ENCODE peak calls at places on chromosome 20, in nine cellular contexts. One of them, this sample, is unnamed.

GRCh38 chr20:46323557-46323956 is 15.3 kb upstream of the CDH22 start:
- DNase-seq in AG09319: no peak
- DNase-seq in MM.1S: no peak
- DNase-seq in AG04449: no peak
- DNase-seq in heart left ventricle: peak; percentile 61
- DNase-seq in OCI-LY7: no peak
- DNase-seq in right lobe of liver: no peak
- DNase-seq in ovary: no peak
- DNase-seq in Panc1: no peak
- DNase-seq in this sample: no peak

GRCh38 chr20:47360207-47360488 is 3.6 kb upstream of the ZMYND8 start:
- DNase-seq in AG09319: no peak
- DNase-seq in MM.1S: no peak
- DNase-seq in AG04449: no peak
- DNase-seq in heart left ventricle: no peak
- DNase-seq in OCI-LY7: no peak
- DNase-seq in right lobe of liver: peak; percentile 46
- DNase-seq in ovary: no peak
- DNase-seq in Panc1: no peak
- DNase-seq in this sample: no peak

GRCh38 chr20:31500527-31500926 is 13.7 kb upstream of the HM13 start:
- DNase-seq in AG09319: no peak
- DNase-seq in MM.1S: no peak
- DNase-seq in AG04449: no peak
- DNase-seq in heart left ventricle: no peak
- DNase-seq in OCI-LY7: no peak
- DNase-seq in right lobe of liver: no peak
- DNase-seq in ovary: no peak
- DNase-seq in Panc1: no peak
- DNase-seq in this sample: no peak

GRCh38 chr20:11849270-11849920 is 68.3 kb upstream of the BTBD3 start:
- DNase-seq in AG09319: no peak
- DNase-seq in MM.1S: no peak
- DNase-seq in AG04449: no peak
- DNase-seq in heart left ventricle: no peak
- DNase-seq in OCI-LY7: no peak
- DNase-seq in right lobe of liver: no peak
- DNase-seq in ovary: no peak
- DNase-seq in Panc1: no peak
- DNase-seq in this sample: no peak

GRCh38 chr20:32138921-32139320 is 29.4 kb downstream of the TM9SF4 start:
- DNase-seq in AG09319: no peak
- DNase-seq in MM.1S: no peak
- DNase-seq in AG04449: no peak
- DNase-seq in heart left ventricle: no peak
- DNase-seq in OCI-LY7: no peak
- DNase-seq in right lobe of liver: no peak
- DNase-seq in ovary: no peak
- DNase-seq in Panc1: no peak
- DNase-seq in this sample: no peak

GRCh38 chr20:15395457-15395856 is 1058.0 kb upstream of the FLRT3 start:
- DNase-seq in AG09319: no peak
- DNase-seq in MM.1S: no peak
- DNase-seq in AG04449: no peak
- DNase-seq in heart left ventricle: no peak
- DNase-seq in OCI-LY7: no peak
- DNase-seq in right lobe of liver: no peak
- DNase-seq in ovary: no peak
- DNase-seq in Panc1: no peak
- DNase-seq in this sample: peak; percentile 23

GRCh38 chr20:46000571-46001145 is 8.1 kb upstream of the MMP9 start:
- DNase-seq in AG09319: no peak
- DNase-seq in MM.1S: no peak
- DNase-seq in AG04449: no peak
- DNase-seq in heart left ventricle: peak; percentile 57
- DNase-seq in OCI-LY7: no peak
- DNase-seq in right lobe of liver: no peak
- DNase-seq in ovary: no peak
- DNase-seq in Panc1: no peak
- DNase-seq in this sample: no peak

GRCh38 chr20:44601801-44602204 is 19.4 kb downstream of the PKIG start:
- DNase-seq in AG09319: peak; percentile 71
- DNase-seq in MM.1S: no peak
- DNase-seq in AG04449: peak; percentile 56
- DNase-seq in heart left ventricle: peak; percentile 81
- DNase-seq in OCI-LY7: no peak
- DNase-seq in right lobe of liver: no peak
- DNase-seq in ovary: peak; percentile 81
- DNase-seq in Panc1: no peak
- DNase-seq in this sample: no peak

GRCh38 chr20:50628326-50628725 is 63.0 kb downstream of the RIPOR3 start:
- DNase-seq in AG09319: no peak
- DNase-seq in MM.1S: no peak
- DNase-seq in AG04449: no peak
- DNase-seq in heart left ventricle: no peak
- DNase-seq in OCI-LY7: peak; percentile 53
- DNase-seq in right lobe of liver: no peak
- DNase-seq in ovary: no peak
- DNase-seq in Panc1: no peak
- DNase-seq in this sample: no peak

GRCh38 chr20:18734525-18735189 is 78.9 kb upstream of the SCP2D1 start:
- DNase-seq in AG09319: no peak
- DNase-seq in MM.1S: no peak
- DNase-seq in AG04449: no peak
- DNase-seq in heart left ventricle: no peak
- DNase-seq in OCI-LY7: no peak
- DNase-seq in right lobe of liver: no peak
- DNase-seq in ovary: no peak
- DNase-seq in Panc1: no peak
- DNase-seq in this sample: no peak

GRCh38 chr20:18739785-18740184 is 73.8 kb upstream of the SCP2D1 start:
- DNase-seq in AG09319: peak; percentile 19
- DNase-seq in MM.1S: no peak
- DNase-seq in AG04449: peak; percentile 71
- DNase-seq in heart left ventricle: no peak
- DNase-seq in OCI-LY7: no peak
- DNase-seq in right lobe of liver: no peak
- DNase-seq in ovary: peak; percentile 71
- DNase-seq in Panc1: no peak
- DNase-seq in this sample: no peak

GRCh38 chr20:18738055-18738454 is 75.5 kb upstream of the SCP2D1 start:
- DNase-seq in AG09319: no peak
- DNase-seq in MM.1S: no peak
- DNase-seq in AG04449: no peak
- DNase-seq in heart left ventricle: no peak
- DNase-seq in OCI-LY7: no peak
- DNase-seq in right lobe of liver: no peak
- DNase-seq in ovary: no peak
- DNase-seq in Panc1: no peak
- DNase-seq in this sample: no peak

GRCh38 chr20:18738888-18739287 is 74.7 kb upstream of the SCP2D1 start:
- DNase-seq in AG09319: no peak
- DNase-seq in MM.1S: no peak
- DNase-seq in AG04449: no peak
- DNase-seq in heart left ventricle: no peak
- DNase-seq in OCI-LY7: no peak
- DNase-seq in right lobe of liver: no peak
- DNase-seq in ovary: no peak
- DNase-seq in Panc1: no peak
- DNase-seq in this sample: no peak

GRCh38 chr20:18737140-18737539 is 76.4 kb upstream of the SCP2D1 start:
- DNase-seq in AG09319: no peak
- DNase-seq in MM.1S: no peak
- DNase-seq in AG04449: no peak
- DNase-seq in heart left ventricle: no peak
- DNase-seq in OCI-LY7: no peak
- DNase-seq in right lobe of liver: no peak
- DNase-seq in ovary: no peak
- DNase-seq in Panc1: no peak
- DNase-seq in this sample: no peak
- TF ChIP-seq CTCF in AG09319: no peak
- TF ChIP-seq CTCF in MM.1S: no peak
- TF ChIP-seq CTCF in AG04449: no peak
- TF ChIP-seq CTCF in heart left ventricle: no peak
- TF ChIP-seq CTCF in OCI-LY7: no peak
- TF ChIP-seq CTCF in right lobe of liver: no peak
- TF ChIP-seq CTCF in ovary: no peak
- TF ChIP-seq CTCF in Panc1: no peak
- TF ChIP-seq CTCF in this sample: no peak

DNA sequence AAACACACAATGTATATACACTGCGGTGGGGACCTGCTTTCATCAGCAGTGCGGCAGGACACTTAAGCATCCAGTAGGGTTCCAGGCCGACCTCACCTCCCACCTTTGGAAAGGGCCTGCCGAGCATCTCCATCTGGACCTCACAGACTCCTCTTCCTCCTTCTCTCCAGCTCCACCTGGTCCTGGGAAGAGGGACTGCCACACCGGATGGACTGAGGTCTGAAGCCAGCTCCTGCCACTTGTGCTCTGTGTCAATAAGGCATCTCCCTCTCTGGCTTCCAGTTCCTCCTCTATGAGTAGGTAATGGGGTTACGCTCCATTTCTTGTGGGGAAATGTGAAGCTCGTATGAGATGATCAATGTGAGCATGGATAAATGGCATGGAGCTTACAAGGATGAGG is 19.1 kb upstream of the NNAT start:
- DNase-seq in AG09319: no peak
- DNase-seq in MM.1S: no peak
- DNase-seq in AG04449: no peak
- DNase-seq in heart left ventricle: no peak
- DNase-seq in OCI-LY7: no peak
- DNase-seq in right lobe of liver: no peak
- DNase-seq in ovary: no peak
- DNase-seq in Panc1: no peak
- DNase-seq in this sample: no peak
- TF ChIP-seq CTCF in AG09319: no peak
- TF ChIP-seq CTCF in MM.1S: no peak
- TF ChIP-seq CTCF in AG04449: no peak
- TF ChIP-seq CTCF in heart left ventricle: no peak
- TF ChIP-seq CTCF in OCI-LY7: no peak
- TF ChIP-seq CTCF in right lobe of liver: no peak
- TF ChIP-seq CTCF in ovary: no peak
- TF ChIP-seq CTCF in Panc1: no peak
- TF ChIP-seq CTCF in this sample: no peak

DNA sequence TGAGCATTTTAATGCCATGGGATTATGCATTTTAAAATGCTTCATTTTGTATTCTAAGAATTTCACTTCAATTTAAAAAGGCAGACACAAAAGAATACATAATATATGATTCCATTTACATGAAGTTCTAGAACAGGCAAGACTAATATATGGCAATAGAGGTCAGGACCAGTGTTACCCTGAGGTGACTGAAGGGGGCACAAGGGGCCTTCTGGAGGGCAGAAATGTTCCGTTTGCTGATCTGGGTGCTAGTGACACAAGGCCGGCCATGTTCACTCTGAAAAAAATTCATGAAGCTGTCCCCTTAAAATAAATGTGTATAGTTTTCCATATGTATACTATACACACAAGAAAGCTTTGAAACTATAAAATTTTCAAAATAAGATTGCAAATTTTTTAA is 28.5 kb downstream of the TASP1 start:
- DNase-seq in AG09319: no peak
- DNase-seq in MM.1S: no peak
- DNase-seq in AG04449: no peak
- DNase-seq in heart left ventricle: no peak
- DNase-seq in OCI-LY7: peak; percentile 9
- DNase-seq in right lobe of liver: no peak
- DNase-seq in ovary: no peak
- DNase-seq in Panc1: no peak
- DNase-seq in this sample: peak; percentile 35
- TF ChIP-seq CTCF in AG09319: no peak
- TF ChIP-seq CTCF in MM.1S: no peak
- TF ChIP-seq CTCF in AG04449: no peak
- TF ChIP-seq CTCF in heart left ventricle: no peak
- TF ChIP-seq CTCF in OCI-LY7: peak; percentile 49
- TF ChIP-seq CTCF in right lobe of liver: no peak
- TF ChIP-seq CTCF in ovary: no peak
- TF ChIP-seq CTCF in Panc1: peak; percentile 14
- TF ChIP-seq CTCF in this sample: peak; percentile 23

DNA sequence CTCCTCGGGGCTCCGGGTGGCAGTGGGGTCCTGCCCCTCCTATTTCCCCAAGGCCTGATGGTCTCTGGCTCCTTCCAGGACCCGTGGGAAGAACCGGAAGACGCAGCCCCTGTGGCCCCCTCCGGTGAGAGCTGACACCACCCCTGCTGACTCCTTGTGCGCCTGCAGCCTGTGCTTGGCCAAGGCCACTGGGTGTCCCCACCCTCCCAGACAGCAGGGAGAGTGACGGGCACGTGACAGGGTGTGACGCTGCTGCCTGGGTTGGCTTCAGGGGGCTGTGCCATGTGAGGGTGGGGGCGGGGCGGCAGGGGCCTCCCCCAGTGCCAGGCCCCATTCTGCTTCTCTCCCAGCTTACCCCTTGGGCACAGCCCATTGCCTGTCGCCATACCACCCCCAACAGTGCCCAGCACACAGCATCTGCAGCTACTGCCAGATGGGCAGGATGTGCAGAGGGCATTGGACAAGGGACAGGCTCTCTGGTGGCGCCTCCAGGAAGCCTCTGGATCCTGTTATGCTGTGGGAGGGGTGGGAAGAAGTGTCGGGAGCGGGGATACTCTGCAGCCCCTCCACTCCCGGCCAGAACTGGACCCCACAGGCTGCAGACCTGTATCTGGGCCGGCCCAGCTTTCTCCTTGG is 2.9 kb downstream of the BIRC7 start:
- DNase-seq in AG09319: no peak
- DNase-seq in MM.1S: no peak
- DNase-seq in AG04449: no peak
- DNase-seq in heart left ventricle: no peak
- DNase-seq in OCI-LY7: no peak
- DNase-seq in right lobe of liver: no peak
- DNase-seq in ovary: no peak
- DNase-seq in Panc1: no peak
- DNase-seq in this sample: no peak
- TF ChIP-seq CTCF in AG09319: no peak
- TF ChIP-seq CTCF in MM.1S: no peak
- TF ChIP-seq CTCF in AG04449: no peak
- TF ChIP-seq CTCF in heart left ventricle: no peak
- TF ChIP-seq CTCF in OCI-LY7: no peak
- TF ChIP-seq CTCF in right lobe of liver: no peak
- TF ChIP-seq CTCF in ovary: no peak
- TF ChIP-seq CTCF in Panc1: no peak
- TF ChIP-seq CTCF in this sample: no peak